ENCODE peak calls at places on chromosome X, in eight cellular contexts. X, I, P, F, D, V, Q and A are unnamed samples.

GRCh38 chrX:17596546-17597205 is 140.6 kb upstream of the SCML1 start:
- DNase-seq in I (no peak), D (no peak), P (no peak), F (no peak), Q (no peak), X (no peak), V (no peak), A (no peak)

GRCh38 chrX:5314148-5314547 is 914.5 kb downstream of the NLGN4X start:
- DNase-seq in I (no peak), X (no peak), P (no peak), F (no peak), D (no peak), Q (no peak), V (no peak), A (no peak)

GRCh38 chrX:116961872-116962582 is 499.3 kb upstream of the CT83 start:
- DNase-seq in V (no peak), P (no peak), Q (no peak), I (no peak), F (no peak), D (no peak), X (peak; percentile 3), A (no peak)

GRCh38 chrX:22323541-22323940 is 50.8 kb downstream of the CBLL2 start:
- DNase-seq in V (no peak), P (no peak), I (no peak), D (no peak), F (peak; percentile 75), Q (no peak), X (no peak), A (no peak)

GRCh38 chrX:46208225-46208854 is 336.9 kb downstream of the ZNF674 start:
- DNase-seq in I (no peak), F (peak; percentile 3), V (no peak), P (no peak), D (no peak), Q (no peak), X (no peak), A (no peak)

GRCh38 chrX:41589634-41590270 is 99.0 kb upstream of the GPR34 start:
- DNase-seq in F (peak; percentile 45), I (no peak), V (no peak), D (no peak), P (no peak), Q (no peak), X (no peak), A (no peak)

GRCh38 chrX:45850197-45850774 is 649.6 kb upstream of the DIPK2B start:
- DNase-seq in D (no peak), Q (peak; percentile 2), X (no peak), F (peak; percentile 13), V (peak; percentile 4), P (no peak), I (no peak), A (no peak)

GRCh38 chrX:42107495-42108139 is 184.3 kb upstream of the CASK start:
- DNase-seq in F (no peak), X (no peak), D (no peak), P (no peak), V (no peak), I (no peak), Q (no peak), A (no peak)

GRCh38 chrX:150587585-150588503 is 19.4 kb downstream of the MTM1 start:
- DNase-seq in Q (peak; percentile 19), F (peak; percentile 41), P (no peak), D (no peak), X (no peak), I (no peak), V (no peak), A (no peak)

GRCh38 chrX:76398970-76399369 is 28.5 kb upstream of the MAGEE1 start:
- DNase-seq in V (no peak), D (no peak), Q (no peak), I (no peak), X (no peak), F (no peak), P (no peak), A (no peak)

GRCh38 chrX:109553862-109554261 is 17.2 kb downstream of the NXT2 start:
- DNase-seq in D (no peak), P (no peak), V (no peak), I (no peak), Q (no peak), F (no peak), X (no peak), A (no peak)

GRCh38 chrX:84748965-84749656 is 246.9 kb upstream of the HDX start:
- DNase-seq in X (no peak), I (no peak), V (no peak), Q (no peak), P (no peak), F (no peak), D (no peak), A (no peak)

GRCh38 chrX:63784902-63785692 is at the start of gene ARHGEF9:
- DNase-seq in V (no peak), F (peak; percentile 29), P (no peak), D (no peak), Q (no peak), I (peak; percentile 26), X (peak; percentile 60), A (peak; percentile 18)

GRCh38 chrX:119419898-119420297 is 20.8 kb downstream of the SLC25A43 start:
- DNase-seq in V (no peak), D (no peak), Q (no peak), I (no peak), P (no peak), X (no peak), F (no peak), A (no peak)

GRCh38 chrX:15594371-15594770 is 6.4 kb downstream of the ACE2 start:
- DNase-seq in I (no peak), V (no peak), F (no peak), X (no peak), D (no peak), Q (no peak), P (no peak), A (no peak)

GRCh38 chrX:21374163-21374993 is at the start of gene CNKSR2:
- DNase-seq in V (peak; percentile 40), F (peak; percentile 19), P (no peak), Q (no peak), D (peak; percentile 61), I (peak; percentile 65), X (peak; percentile 60), A (peak; percentile 18)

GRCh38 chrX:148500428-148501120 is at the start of gene AFF2:
- DNase-seq in F (peak; percentile 16), D (peak; percentile 49), X (no peak), V (peak; percentile 18), Q (no peak), I (peak; percentile 28), P (no peak), A (no peak)

GRCh38 chrX:17459596-17459995 is 84.6 kb downstream of the NHS start:
- DNase-seq in X (no peak), Q (no peak), I (no peak), D (no peak), V (no peak), P (no peak), F (peak; percentile 70), A (no peak)

GRCh38 chrX:54045563-54046228 is 1.4 kb upstream of the PHF8 start:
- DNase-seq in D (no peak), P (no peak), V (no peak), F (no peak), X (no peak), Q (no peak), I (no peak), A (no peak)

GRCh38 chrX:128106630-128107029 is 54.4 kb upstream of the ACTRT1 start:
- DNase-seq in F (no peak), Q (no peak), X (peak; percentile 11), V (no peak), P (no peak), I (no peak), D (no peak), A (no peak)

GRCh38 chrX:144732588-144732987 is 514.7 kb upstream of the SPANXN1 start:
- DNase-seq in P (no peak), Q (no peak), F (no peak), I (no peak), D (no peak), X (no peak), V (no peak), A (no peak)

DNA sequence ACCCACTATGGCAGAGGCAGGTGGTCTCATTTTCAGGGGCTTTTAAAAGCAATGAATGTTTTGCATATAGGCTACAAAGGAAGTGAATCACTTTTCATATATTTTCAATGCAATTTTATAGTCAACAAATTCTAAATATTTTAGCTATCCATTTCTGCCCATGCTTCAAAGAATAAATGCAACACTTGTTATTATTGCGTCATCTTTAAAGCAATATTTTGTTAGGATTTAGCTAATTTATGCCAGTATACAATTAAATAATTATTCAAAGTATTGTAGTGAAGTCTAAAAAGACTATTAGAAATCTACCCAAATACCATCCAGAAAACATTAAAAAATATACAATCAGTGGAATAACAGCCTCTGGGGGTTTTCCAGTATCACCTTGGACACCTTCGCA is 509.1 kb upstream of the SPANXN1 start:
- DNase-seq in V (no peak), F (no peak), I (no peak), Q (no peak), X (no peak), D (no peak), P (no peak), A (no peak)
- H3K9me3 ChIP-seq in V (no peaks in the 10 kb centered on the region), F (no peaks in the 10 kb centered on the region), I (no peaks in the 10 kb centered on the region), Q (no peaks in the 10 kb centered on the region), X (no peaks in the 10 kb centered on the region), D (no peaks in the 10 kb centered on the region), P (no peaks in the 10 kb centered on the region), A (no peaks in the 10 kb centered on the region)

GRCh38 chrX:24464836-24465523 is at the start of gene PDK3:
- DNase-seq in P (peak; percentile 38), D (peak; percentile 92), V (peak; percentile 81), I (peak; percentile 91), Q (peak; percentile 83), X (peak; percentile 84), F (peak; percentile 85), A (peak; percentile 84)
- H3K4me1 ChIP-seq in P (peaks cover 10% of the 10 kb centered on the region), D (peaks cover 6% of the 10 kb centered on the region), V (peaks cover 14% of the 10 kb centered on the region), I (no peaks in the 10 kb centered on the region), Q (peaks cover 28% of the 10 kb centered on the region), X (no peaks in the 10 kb centered on the region), F (no peaks in the 10 kb centered on the region), A (no peaks in the 10 kb centered on the region)

GRCh38 chrX:40008841-40009461 is 88.8 kb downstream of the BCOR start:
- DNase-seq in D (peak; percentile 56), X (no peak), Q (no peak), I (no peak), V (no peak), P (no peak), F (peak; percentile 25), A (no peak)
- H3K9me3 ChIP-seq in D (no peaks in the 10 kb centered on the region), X (no peaks in the 10 kb centered on the region), Q (no peaks in the 10 kb centered on the region), I (no peaks in the 10 kb centered on the region), V (no peaks in the 10 kb centered on the region), P (no peaks in the 10 kb centered on the region), F (no peaks in the 10 kb centered on the region), A (no peaks in the 10 kb centered on the region)

DNA sequence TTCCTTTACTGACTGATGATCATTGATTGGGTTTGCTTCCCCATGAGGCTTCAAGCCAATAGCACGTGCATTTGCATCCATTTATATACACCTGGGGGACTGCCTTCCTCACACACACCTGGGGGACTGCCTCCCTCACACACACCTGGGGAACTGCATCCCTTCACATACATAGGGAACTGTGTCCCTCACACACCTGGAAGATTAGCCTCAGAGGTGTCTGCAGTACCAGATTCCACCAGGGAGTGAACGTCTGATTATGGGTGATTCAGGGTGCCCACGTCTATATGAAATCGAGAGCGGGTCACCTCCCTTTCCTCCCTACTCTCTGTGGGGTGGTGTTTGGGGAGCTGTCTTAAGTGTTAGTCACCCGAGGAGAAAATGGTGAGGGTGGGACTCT is 16.9 kb downstream of the CD99 start:
- DNase-seq in I (no peak), F (no peak), V (no peak), D (no peak), X (no peak), P (no peak), Q (no peak), A (no peak)
- H3K4me1 ChIP-seq in I (peaks cover 80% of the 10 kb centered on the region), F (peaks cover 39% of the 10 kb centered on the region), V (peaks cover 39% of the 10 kb centered on the region), D (peaks cover 76% of the 10 kb centered on the region), X (peaks cover 10% of the 10 kb centered on the region), P (peaks cover 75% of the 10 kb centered on the region), Q (peaks cover 67% of the 10 kb centered on the region), A (peaks cover 59% of the 10 kb centered on the region)

GRCh38 chrX:131693359-131693758 is 149.5 kb downstream of the OR13H1 start:
- DNase-seq in F (no peak), X (no peak), V (no peak), P (no peak), Q (no peak), I (no peak), D (no peak), A (no peak)
- H3K9me3 ChIP-seq in F (no peaks in the 10 kb centered on the region), X (peaks cover 24% of the 10 kb centered on the region), V (no peaks in the 10 kb centered on the region), P (no peaks in the 10 kb centered on the region), Q (no peaks in the 10 kb centered on the region), I (no peaks in the 10 kb centered on the region), D (no peaks in the 10 kb centered on the region), A (no peaks in the 10 kb centered on the region)